ENCODE peak calls at places on chromosome 7, in five cellular contexts. Z is AG09309, V is aorta, G is hippocampal formation, W is left cardiac atrium. R is an unnamed sample.

GRCh38 chr7:141359740-141360413 is 191.3 kb upstream of the AGK start:
- DNase-seq in Z (no peak), V (no peak), G (no peak), W (no peak), R (no peak)

GRCh38 chr7:2477447-2478386 is 1.5 kb upstream of the GRIFIN start:
- DNase-seq in Z (no peak), V (peak), G (peak), W (peak), R (peak)

GRCh38 chr7:79412438-79412837 is 41.0 kb downstream of the MAGI2 start:
- DNase-seq in Z (no peak), V (no peak), G (no peak), W (no peak), R (no peak)

GRCh38 chr7:50415844-50416243 is 34.3 kb downstream of the FIGNL1 start:
- DNase-seq in Z (no peak), V (no peak), G (no peak), W (no peak), R (no peak)

GRCh38 chr7:112414855-112415490 is 35.3 kb upstream of the IFRD1 start:
- DNase-seq in Z (no peak), V (no peak), G (no peak), W (no peak), R (no peak)

GRCh38 chr7:71389976-71390375 is 258.0 kb downstream of the GALNT17 start:
- DNase-seq in Z (no peak), V (no peak), G (no peak), W (no peak), R (no peak)

GRCh38 chr7:157462840-157463239 is 126.0 kb downstream of the DNAJB6 start:
- DNase-seq in Z (no peak), V (no peak), G (no peak), W (no peak), R (no peak)

GRCh38 chr7:123660514-123661354 is 5.1 kb downstream of the LMOD2 start:
- DNase-seq in Z (no peak), V (no peak), G (no peak), W (no peak), R (no peak)

GRCh38 chr7:28778781-28779180 is 179.3 kb downstream of the TRIL start:
- DNase-seq in Z (no peak), V (no peak), G (no peak), W (no peak), R (no peak)

GRCh38 chr7:122618603-122619189 is 80.2 kb downstream of the RNF133 start:
- DNase-seq in Z (no peak), V (no peak), G (no peak), W (no peak), R (no peak)

GRCh38 chr7:24035653-24036414 is 248.2 kb upstream of the NPY start:
- DNase-seq in Z (no peak), V (no peak), G (no peak), W (no peak), R (no peak)

GRCh38 chr7:142745091-142745635 is 4.1 kb upstream of the PRSS1 start:
- DNase-seq in Z (no peak), V (no peak), G (no peak), W (no peak), R (no peak)

R was measured in caudate nucleus.